ENCODE peak calls at places on chromosome 14, in nine cellular contexts. One of them, this sample, is unnamed.

GRCh38 chr14:61188936-61189808 is 92.0 kb downstream of the TMEM30B start:
- DNase-seq in AG04450: no peak
- DNase-seq in mesothelial cell of epicardium: peak
- DNase-seq in glutamatergic neuron: peak
- DNase-seq in SK-N-SH: peak
- DNase-seq in bronchial epithelial cell: peak
- DNase-seq in H9: peak
- DNase-seq in CD4-positive, alpha-beta T cell: no peak
- DNase-seq in A549: peak
- DNase-seq in this sample: no peak

GRCh38 chr14:62018606-62019005 is 256.4 kb downstream of the SNAPC1 start:
- DNase-seq in mesothelial cell of epicardium: no peak
- DNase-seq in SK-N-SH: no peak
- DNase-seq in bronchial epithelial cell: no peak
- DNase-seq in CD4-positive, alpha-beta T cell: no peak
- DNase-seq in A549: no peak
- DNase-seq in H9: no peak
- DNase-seq in glutamatergic neuron: no peak
- DNase-seq in AG04450: no peak
- DNase-seq in this sample: no peak

GRCh38 chr14:72618424-72618823 is 275.5 kb downstream of the DPF3 start:
- DNase-seq in bronchial epithelial cell: no peak
- DNase-seq in AG04450: no peak
- DNase-seq in SK-N-SH: no peak
- DNase-seq in glutamatergic neuron: no peak
- DNase-seq in mesothelial cell of epicardium: no peak
- DNase-seq in A549: no peak
- DNase-seq in CD4-positive, alpha-beta T cell: no peak
- DNase-seq in H9: no peak
- DNase-seq in this sample: no peak

GRCh38 chr14:85536835-85537195 is 6.9 kb downstream of the FLRT2 start:
- DNase-seq in AG04450: no peak
- DNase-seq in CD4-positive, alpha-beta T cell: no peak
- DNase-seq in mesothelial cell of epicardium: no peak
- DNase-seq in SK-N-SH: no peak
- DNase-seq in H9: no peak
- DNase-seq in glutamatergic neuron: no peak
- DNase-seq in bronchial epithelial cell: peak
- DNase-seq in A549: no peak
- DNase-seq in this sample: no peak

GRCh38 chr14:72824051-72824450 is 69.8 kb downstream of the DPF3 start:
- DNase-seq in H9: no peak
- DNase-seq in bronchial epithelial cell: no peak
- DNase-seq in CD4-positive, alpha-beta T cell: no peak
- DNase-seq in mesothelial cell of epicardium: no peak
- DNase-seq in A549: no peak
- DNase-seq in AG04450: no peak
- DNase-seq in glutamatergic neuron: no peak
- DNase-seq in SK-N-SH: no peak
- DNase-seq in this sample: no peak

GRCh38 chr14:57060276-57060956 is 208.3 kb downstream of the EXOC5 start:
- DNase-seq in mesothelial cell of epicardium: no peak
- DNase-seq in AG04450: no peak
- DNase-seq in A549: no peak
- DNase-seq in glutamatergic neuron: no peak
- DNase-seq in SK-N-SH: no peak
- DNase-seq in CD4-positive, alpha-beta T cell: no peak
- DNase-seq in H9: no peak
- DNase-seq in bronchial epithelial cell: peak
- DNase-seq in this sample: no peak

GRCh38 chr14:53710615-53711014 is 246.0 kb downstream of the BMP4 start:
- DNase-seq in bronchial epithelial cell: no peak
- DNase-seq in CD4-positive, alpha-beta T cell: no peak
- DNase-seq in H9: no peak
- DNase-seq in AG04450: no peak
- DNase-seq in mesothelial cell of epicardium: no peak
- DNase-seq in glutamatergic neuron: no peak
- DNase-seq in SK-N-SH: no peak
- DNase-seq in A549: no peak
- DNase-seq in this sample: no peak

GRCh38 chr14:97931273-97931672 is 1134.1 kb downstream of the VRK1 start:
- DNase-seq in bronchial epithelial cell: no peak
- DNase-seq in SK-N-SH: no peak
- DNase-seq in A549: no peak
- DNase-seq in H9: no peak
- DNase-seq in CD4-positive, alpha-beta T cell: no peak
- DNase-seq in AG04450: no peak
- DNase-seq in glutamatergic neuron: no peak
- DNase-seq in mesothelial cell of epicardium: no peak
- DNase-seq in this sample: no peak

GRCh38 chr14:69079188-69079742 is 73.7 kb downstream of the DCAF5 start:
- DNase-seq in A549: peak
- DNase-seq in AG04450: peak
- DNase-seq in SK-N-SH: no peak
- DNase-seq in glutamatergic neuron: no peak
- DNase-seq in mesothelial cell of epicardium: no peak
- DNase-seq in H9: no peak
- DNase-seq in CD4-positive, alpha-beta T cell: no peak
- DNase-seq in bronchial epithelial cell: peak
- DNase-seq in this sample: no peak

GRCh38 chr14:69154779-69155178 is 1.9 kb upstream of the DCAF5 start:
- DNase-seq in A549: peak
- DNase-seq in CD4-positive, alpha-beta T cell: no peak
- DNase-seq in mesothelial cell of epicardium: no peak
- DNase-seq in bronchial epithelial cell: no peak
- DNase-seq in H9: no peak
- DNase-seq in SK-N-SH: no peak
- DNase-seq in glutamatergic neuron: no peak
- DNase-seq in AG04450: no peak
- DNase-seq in this sample: no peak

GRCh38 chr14:63853831-63854293 is 1.1 kb downstream of the SYNE2 start:
- DNase-seq in mesothelial cell of epicardium: peak
- DNase-seq in glutamatergic neuron: no peak
- DNase-seq in SK-N-SH: peak
- DNase-seq in AG04450: no peak
- DNase-seq in bronchial epithelial cell: peak
- DNase-seq in CD4-positive, alpha-beta T cell: peak
- DNase-seq in A549: peak
- DNase-seq in H9: no peak
- DNase-seq in this sample: no peak

GRCh38 chr14:68809524-68809923 is 16.7 kb upstream of the ZFP36L1 start:
- DNase-seq in H9: no peak
- DNase-seq in bronchial epithelial cell: no peak
- DNase-seq in mesothelial cell of epicardium: no peak
- DNase-seq in AG04450: no peak
- DNase-seq in A549: no peak
- DNase-seq in glutamatergic neuron: no peak
- DNase-seq in SK-N-SH: peak
- DNase-seq in CD4-positive, alpha-beta T cell: no peak
- DNase-seq in this sample: no peak

GRCh38 chr14:76964695-76965094 is 63.8 kb downstream of the IRF2BPL start:
- DNase-seq in CD4-positive, alpha-beta T cell: no peak
- DNase-seq in H9: no peak
- DNase-seq in SK-N-SH: no peak
- DNase-seq in AG04450: no peak
- DNase-seq in A549: no peak
- DNase-seq in bronchial epithelial cell: no peak
- DNase-seq in glutamatergic neuron: no peak
- DNase-seq in mesothelial cell of epicardium: no peak
- DNase-seq in this sample: no peak

GRCh38 chr14:82759691-82760090 is 1226.0 kb upstream of the SEL1L start:
- DNase-seq in mesothelial cell of epicardium: no peak
- DNase-seq in AG04450: no peak
- DNase-seq in CD4-positive, alpha-beta T cell: no peak
- DNase-seq in bronchial epithelial cell: no peak
- DNase-seq in SK-N-SH: no peak
- DNase-seq in H9: no peak
- DNase-seq in A549: no peak
- DNase-seq in glutamatergic neuron: no peak
- DNase-seq in this sample: no peak

GRCh38 chr14:21090194-21090939 is 8.1 kb downstream of the ZNF219 start:
- DNase-seq in bronchial epithelial cell: no peak
- DNase-seq in A549: no peak
- DNase-seq in SK-N-SH: peak
- DNase-seq in glutamatergic neuron: peak
- DNase-seq in H9: peak
- DNase-seq in mesothelial cell of epicardium: no peak
- DNase-seq in AG04450: no peak
- DNase-seq in CD4-positive, alpha-beta T cell: no peak
- DNase-seq in this sample: no peak

GRCh38 chr14:24734917-24735500 is 101.0 kb upstream of the GZMB start:
- DNase-seq in bronchial epithelial cell: peak
- DNase-seq in AG04450: peak
- DNase-seq in mesothelial cell of epicardium: no peak
- DNase-seq in CD4-positive, alpha-beta T cell: no peak
- DNase-seq in A549: peak
- DNase-seq in glutamatergic neuron: no peak
- DNase-seq in SK-N-SH: peak
- DNase-seq in H9: no peak
- DNase-seq in this sample: no peak

GRCh38 chr14:95232894-95233584 is 75.7 kb upstream of the DICER1 start:
- DNase-seq in H9: no peak
- DNase-seq in AG04450: no peak
- DNase-seq in glutamatergic neuron: no peak
- DNase-seq in A549: no peak
- DNase-seq in bronchial epithelial cell: no peak
- DNase-seq in CD4-positive, alpha-beta T cell: no peak
- DNase-seq in SK-N-SH: no peak
- DNase-seq in mesothelial cell of epicardium: no peak
- DNase-seq in this sample: no peak

GRCh38 chr14:93318927-93319326 is 13.9 kb downstream of the BTBD7 start:
- DNase-seq in AG04450: no peak
- DNase-seq in bronchial epithelial cell: no peak
- DNase-seq in CD4-positive, alpha-beta T cell: no peak
- DNase-seq in H9: no peak
- DNase-seq in A549: no peak
- DNase-seq in mesothelial cell of epicardium: no peak
- DNase-seq in SK-N-SH: no peak
- DNase-seq in glutamatergic neuron: no peak
- DNase-seq in this sample: no peak

GRCh38 chr14:51319181-51319597 is 79.1 kb downstream of the TMX1 start:
- DNase-seq in bronchial epithelial cell: peak
- DNase-seq in H9: no peak
- DNase-seq in SK-N-SH: no peak
- DNase-seq in A549: no peak
- DNase-seq in mesothelial cell of epicardium: no peak
- DNase-seq in AG04450: no peak
- DNase-seq in glutamatergic neuron: no peak
- DNase-seq in CD4-positive, alpha-beta T cell: no peak
- DNase-seq in this sample: no peak

DNA sequence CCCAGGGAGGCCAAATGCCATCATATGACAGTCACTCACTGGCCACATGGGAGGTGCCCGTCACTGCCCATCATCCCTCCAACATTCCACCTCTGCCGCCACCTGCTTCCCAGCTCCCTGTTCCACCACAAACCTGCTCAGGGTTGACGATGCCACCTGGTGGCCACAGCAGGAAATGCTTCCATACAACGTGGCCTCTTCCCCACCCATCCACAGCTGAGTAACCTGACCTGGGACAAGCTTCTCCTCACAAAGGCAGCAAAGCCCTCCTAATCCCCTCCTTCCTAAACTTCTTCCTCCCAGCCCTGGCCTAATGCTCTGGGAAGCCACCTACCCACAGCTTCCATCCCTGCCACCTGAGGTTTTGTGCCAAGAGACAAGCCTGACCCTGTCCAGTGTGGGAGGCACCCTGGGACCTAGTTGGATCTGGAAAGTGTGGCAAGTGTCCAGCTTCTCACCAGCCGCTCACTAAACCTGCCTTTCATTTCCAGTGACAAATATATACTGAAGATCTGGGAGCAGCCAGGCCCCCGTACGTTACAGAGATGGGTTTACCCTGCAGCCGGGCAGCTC is 4.3 kb downstream of the DEGS2 start:
- DNase-seq in A549: peak
- DNase-seq in H9: peak
- DNase-seq in mesothelial cell of epicardium: no peak
- DNase-seq in AG04450: no peak
- DNase-seq in SK-N-SH: peak
- DNase-seq in bronchial epithelial cell: peak
- DNase-seq in glutamatergic neuron: peak
- DNase-seq in CD4-positive, alpha-beta T cell: no peak
- DNase-seq in this sample: no peak
- TF ChIP-seq CTCF in A549: peak
- TF ChIP-seq CTCF in H9: peak
- TF ChIP-seq CTCF in mesothelial cell of epicardium: peak
- TF ChIP-seq CTCF in AG04450: peak
- TF ChIP-seq CTCF in SK-N-SH: peak
- TF ChIP-seq CTCF in bronchial epithelial cell: peak
- TF ChIP-seq CTCF in glutamatergic neuron: peak
- TF ChIP-seq CTCF in CD4-positive, alpha-beta T cell: peak
- TF ChIP-seq CTCF in this sample: no peak

GRCh38 chr14:67517083-67517482 is 16.0 kb upstream of the PLEKHH1 start:
- DNase-seq in AG04450: no peak
- DNase-seq in A549: no peak
- DNase-seq in CD4-positive, alpha-beta T cell: no peak
- DNase-seq in glutamatergic neuron: peak
- DNase-seq in bronchial epithelial cell: peak
- DNase-seq in SK-N-SH: no peak
- DNase-seq in mesothelial cell of epicardium: no peak
- DNase-seq in H9: peak
- DNase-seq in this sample: no peak
- TF ChIP-seq CTCF in AG04450: no peak
- TF ChIP-seq CTCF in A549: no peak
- TF ChIP-seq CTCF in CD4-positive, alpha-beta T cell: no peak
- TF ChIP-seq CTCF in glutamatergic neuron: no peak
- TF ChIP-seq CTCF in bronchial epithelial cell: peak
- TF ChIP-seq CTCF in SK-N-SH: no peak
- TF ChIP-seq CTCF in mesothelial cell of epicardium: no peak
- TF ChIP-seq CTCF in H9: peak
- TF ChIP-seq CTCF in this sample: no peak

GRCh38 chr14:101628471-101628966 is 67.2 kb downstream of the DIO3 start:
- DNase-seq in H9: peak
- DNase-seq in bronchial epithelial cell: peak
- DNase-seq in A549: peak
- DNase-seq in glutamatergic neuron: peak
- DNase-seq in SK-N-SH: peak
- DNase-seq in AG04450: no peak
- DNase-seq in CD4-positive, alpha-beta T cell: peak
- DNase-seq in mesothelial cell of epicardium: peak
- DNase-seq in this sample: peak
- TF ChIP-seq CTCF in H9: peak
- TF ChIP-seq CTCF in bronchial epithelial cell: peak
- TF ChIP-seq CTCF in A549: peak
- TF ChIP-seq CTCF in glutamatergic neuron: peak
- TF ChIP-seq CTCF in SK-N-SH: peak
- TF ChIP-seq CTCF in AG04450: peak
- TF ChIP-seq CTCF in CD4-positive, alpha-beta T cell: peak
- TF ChIP-seq CTCF in mesothelial cell of epicardium: peak
- TF ChIP-seq CTCF in this sample: peak

DNA sequence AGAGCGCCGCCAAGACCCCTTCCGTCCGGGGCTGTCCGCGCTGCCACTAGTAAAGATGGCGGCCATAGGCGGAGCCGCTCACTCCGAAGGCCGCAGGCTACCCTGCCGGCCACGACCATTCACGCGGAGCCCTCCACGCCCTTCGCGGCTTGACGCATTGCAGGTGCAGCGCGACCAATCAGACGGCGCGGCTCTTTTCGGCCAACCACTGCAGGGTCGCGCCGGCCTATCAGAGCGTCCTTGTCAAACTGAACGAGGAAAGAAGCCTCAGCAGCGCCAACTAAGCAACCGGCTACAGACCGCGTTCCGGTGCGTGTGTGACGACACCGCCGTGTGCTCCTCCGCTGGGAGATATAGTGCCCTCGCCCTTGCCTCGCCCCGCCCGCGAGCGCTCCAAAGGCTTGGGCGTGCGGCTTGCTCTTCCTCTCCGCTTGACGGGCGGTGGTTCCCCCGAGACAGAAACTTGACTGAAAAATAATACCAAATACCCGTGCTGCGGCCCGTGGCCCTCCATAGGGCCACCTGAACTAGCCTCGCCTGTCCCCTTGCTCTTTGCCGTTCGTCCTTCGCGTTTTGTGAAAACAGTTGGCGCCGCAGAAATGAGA is 13.6 kb upstream of the CALM1 start:
- DNase-seq in A549: peak
- DNase-seq in H9: peak
- DNase-seq in mesothelial cell of epicardium: peak
- DNase-seq in glutamatergic neuron: peak
- DNase-seq in SK-N-SH: peak
- DNase-seq in CD4-positive, alpha-beta T cell: peak
- DNase-seq in AG04450: peak
- DNase-seq in bronchial epithelial cell: peak
- DNase-seq in this sample: peak
- TF ChIP-seq CTCF in A549: no peak
- TF ChIP-seq CTCF in H9: peak
- TF ChIP-seq CTCF in mesothelial cell of epicardium: no peak
- TF ChIP-seq CTCF in glutamatergic neuron: no peak
- TF ChIP-seq CTCF in SK-N-SH: no peak
- TF ChIP-seq CTCF in CD4-positive, alpha-beta T cell: no peak
- TF ChIP-seq CTCF in AG04450: peak
- TF ChIP-seq CTCF in bronchial epithelial cell: peak
- TF ChIP-seq CTCF in this sample: no peak

This sample was measured in activated B cell treated with CpG ODN at 0.5 μM for 24 hours.